ENCODE peak calls at places on chromosomes 1 and 21, in four cellular contexts. One of them, this sample, is unnamed.

GRCh38 chr1:237638555-237638954 is 252.2 kb downstream of the ZP4 start:
- DNase-seq in activated naive CD4-positive, alpha-beta T cell: no peak
- DNase-seq in stimulated activated CD4-positive, alpha-beta T cell treated with anti-CD3 and anti-CD28 coated beads, Interleukin-1b, Interleukin-23, amount 100 ng/mL, for 4 hours: no peak
- DNase-seq in brain microvascular endothelial cell: no peak
- DNase-seq in this sample: no peak

GRCh38 chr1:80076469-80076868 is 1069.9 kb upstream of the ADGRL4 start:
- DNase-seq in activated naive CD4-positive, alpha-beta T cell: no peak
- DNase-seq in stimulated activated CD4-positive, alpha-beta T cell treated with anti-CD3 and anti-CD28 coated beads, Interleukin-1b, Interleukin-23, amount 100 ng/mL, for 4 hours: no peak
- DNase-seq in brain microvascular endothelial cell: no peak
- DNase-seq in this sample: no peak

GRCh38 chr1:96424882-96425281 is 296.7 kb upstream of the PTBP2 start:
- DNase-seq in activated naive CD4-positive, alpha-beta T cell: no peak
- DNase-seq in brain microvascular endothelial cell: no peak
- DNase-seq in stimulated activated CD4-positive, alpha-beta T cell treated with anti-CD3 and anti-CD28 coated beads, Interleukin-1b, Interleukin-23, amount 100 ng/mL, for 4 hours: no peak
- DNase-seq in this sample: no peak

GRCh38 chr1:53311104-53311908 is 16.6 kb downstream of the LRP8 start:
- DNase-seq in brain microvascular endothelial cell: no peak
- DNase-seq in activated naive CD4-positive, alpha-beta T cell: no peak
- DNase-seq in stimulated activated CD4-positive, alpha-beta T cell treated with anti-CD3 and anti-CD28 coated beads, Interleukin-1b, Interleukin-23, amount 100 ng/mL, for 4 hours: no peak
- DNase-seq in this sample: no peak

GRCh38 chr1:161427733-161428516 is 60.2 kb upstream of the CFAP126 start:
- DNase-seq in brain microvascular endothelial cell: peak; percentile 59
- DNase-seq in activated naive CD4-positive, alpha-beta T cell: no peak
- DNase-seq in stimulated activated CD4-positive, alpha-beta T cell treated with anti-CD3 and anti-CD28 coated beads, Interleukin-1b, Interleukin-23, amount 100 ng/mL, for 4 hours: peak; percentile 53
- DNase-seq in this sample: peak; percentile 24

GRCh38 chr1:214213136-214213535 is 67.8 kb upstream of the SMYD2 start:
- DNase-seq in activated naive CD4-positive, alpha-beta T cell: no peak
- DNase-seq in brain microvascular endothelial cell: peak; percentile 25
- DNase-seq in stimulated activated CD4-positive, alpha-beta T cell treated with anti-CD3 and anti-CD28 coated beads, Interleukin-1b, Interleukin-23, amount 100 ng/mL, for 4 hours: no peak
- DNase-seq in this sample: no peak

GRCh38 chr1:175933801-175934200 is 190.4 kb upstream of the TNR start:
- DNase-seq in brain microvascular endothelial cell: peak; percentile 14
- DNase-seq in activated naive CD4-positive, alpha-beta T cell: no peak
- DNase-seq in stimulated activated CD4-positive, alpha-beta T cell treated with anti-CD3 and anti-CD28 coated beads, Interleukin-1b, Interleukin-23, amount 100 ng/mL, for 4 hours: no peak
- DNase-seq in this sample: no peak

GRCh38 chr21:42746593-42747266 is 93.3 kb downstream of the PDE9A start:
- DNase-seq in brain microvascular endothelial cell: no peak
- DNase-seq in stimulated activated CD4-positive, alpha-beta T cell treated with anti-CD3 and anti-CD28 coated beads, Interleukin-1b, Interleukin-23, amount 100 ng/mL, for 4 hours: no peak
- DNase-seq in activated naive CD4-positive, alpha-beta T cell: peak; percentile 48
- DNase-seq in this sample: no peak

GRCh38 chr1:22773981-22774471 is 63.4 kb downstream of the EPHB2 start:
- DNase-seq in brain microvascular endothelial cell: no peak
- DNase-seq in stimulated activated CD4-positive, alpha-beta T cell treated with anti-CD3 and anti-CD28 coated beads, Interleukin-1b, Interleukin-23, amount 100 ng/mL, for 4 hours: no peak
- DNase-seq in activated naive CD4-positive, alpha-beta T cell: no peak
- DNase-seq in this sample: no peak

GRCh38 chr1:178768423-178768822 is 43.4 kb downstream of the RALGPS2 start:
- DNase-seq in stimulated activated CD4-positive, alpha-beta T cell treated with anti-CD3 and anti-CD28 coated beads, Interleukin-1b, Interleukin-23, amount 100 ng/mL, for 4 hours: no peak
- DNase-seq in brain microvascular endothelial cell: no peak
- DNase-seq in activated naive CD4-positive, alpha-beta T cell: no peak
- DNase-seq in this sample: no peak

GRCh38 chr1:94325379-94326302 is 88.3 kb upstream of the ARHGAP29 start:
- DNase-seq in activated naive CD4-positive, alpha-beta T cell: no peak
- DNase-seq in stimulated activated CD4-positive, alpha-beta T cell treated with anti-CD3 and anti-CD28 coated beads, Interleukin-1b, Interleukin-23, amount 100 ng/mL, for 4 hours: no peak
- DNase-seq in brain microvascular endothelial cell: peak; percentile 98
- DNase-seq in this sample: no peak

GRCh38 chr1:93080424-93080823 is 1.3 kb downstream of the MTF2 start:
- DNase-seq in stimulated activated CD4-positive, alpha-beta T cell treated with anti-CD3 and anti-CD28 coated beads, Interleukin-1b, Interleukin-23, amount 100 ng/mL, for 4 hours: no peak
- DNase-seq in brain microvascular endothelial cell: peak; percentile 43
- DNase-seq in activated naive CD4-positive, alpha-beta T cell: no peak
- DNase-seq in this sample: no peak

GRCh38 chr1:60262701-60263100 is 189.1 kb upstream of the C1orf87 start:
- DNase-seq in stimulated activated CD4-positive, alpha-beta T cell treated with anti-CD3 and anti-CD28 coated beads, Interleukin-1b, Interleukin-23, amount 100 ng/mL, for 4 hours: no peak
- DNase-seq in activated naive CD4-positive, alpha-beta T cell: no peak
- DNase-seq in brain microvascular endothelial cell: no peak
- DNase-seq in this sample: no peak

GRCh38 chr1:24186993-24187790 is at the start of gene IFNLR1:
- DNase-seq in activated naive CD4-positive, alpha-beta T cell: peak; percentile 44
- DNase-seq in stimulated activated CD4-positive, alpha-beta T cell treated with anti-CD3 and anti-CD28 coated beads, Interleukin-1b, Interleukin-23, amount 100 ng/mL, for 4 hours: peak; percentile 76
- DNase-seq in brain microvascular endothelial cell: no peak
- DNase-seq in this sample: peak; percentile 74

GRCh38 chr1:6348511-6349191 is 44.9 kb downstream of the ACOT7 start:
- DNase-seq in brain microvascular endothelial cell: peak; percentile 52
- DNase-seq in activated naive CD4-positive, alpha-beta T cell: peak; percentile 27
- DNase-seq in stimulated activated CD4-positive, alpha-beta T cell treated with anti-CD3 and anti-CD28 coated beads, Interleukin-1b, Interleukin-23, amount 100 ng/mL, for 4 hours: no peak
- DNase-seq in this sample: peak; percentile 34

GRCh38 chr1:188489336-188490112 is 1660.8 kb downstream of the PLA2G4A start:
- DNase-seq in activated naive CD4-positive, alpha-beta T cell: no peak
- DNase-seq in stimulated activated CD4-positive, alpha-beta T cell treated with anti-CD3 and anti-CD28 coated beads, Interleukin-1b, Interleukin-23, amount 100 ng/mL, for 4 hours: no peak
- DNase-seq in brain microvascular endothelial cell: peak; percentile 69
- DNase-seq in this sample: no peak

This sample was measured in stimulated activated CD8-positive, alpha-beta memory T cell treated with anti-CD3 and anti-CD28 coated beads, Interleukin-4, amount 100 ng/mL, for 24 hours.